ENCODE peak calls at places on chromosome 1, in nine cellular contexts. One of them, this sample, is unnamed.

GRCh38 chr1:153790282-153790995 is 15.2 kb downstream of the SLC27A3 start:
- DNase-seq in AG04450: peak
- DNase-seq in mesothelial cell of epicardium: peak
- DNase-seq in GM13976: no peak
- DNase-seq in cardiac muscle cell: peak
- DNase-seq in lung: peak
- DNase-seq in brain microvascular endothelial cell: peak
- DNase-seq in psoas muscle: peak
- DNase-seq in Calu3: no peak
- DNase-seq in this sample: no peak

GRCh38 chr1:206873603-206874188 is 8.3 kb downstream of the IL20 start:
- DNase-seq in AG04450: no peak
- DNase-seq in mesothelial cell of epicardium: no peak
- DNase-seq in GM13976: no peak
- DNase-seq in cardiac muscle cell: no peak
- DNase-seq in lung: no peak
- DNase-seq in brain microvascular endothelial cell: no peak
- DNase-seq in psoas muscle: no peak
- DNase-seq in Calu3: no peak
- DNase-seq in this sample: no peak

GRCh38 chr1:19620786-19621185 is 23.3 kb upstream of the NBL1 start:
- DNase-seq in AG04450: no peak
- DNase-seq in mesothelial cell of epicardium: no peak
- DNase-seq in GM13976: no peak
- DNase-seq in cardiac muscle cell: no peak
- DNase-seq in lung: no peak
- DNase-seq in brain microvascular endothelial cell: no peak
- DNase-seq in psoas muscle: no peak
- DNase-seq in Calu3: no peak
- DNase-seq in this sample: no peak

GRCh38 chr1:208430220-208430619 is 186.0 kb upstream of the PLXNA2 start:
- DNase-seq in AG04450: no peak
- DNase-seq in mesothelial cell of epicardium: no peak
- DNase-seq in GM13976: no peak
- DNase-seq in cardiac muscle cell: no peak
- DNase-seq in lung: no peak
- DNase-seq in brain microvascular endothelial cell: no peak
- DNase-seq in psoas muscle: no peak
- DNase-seq in Calu3: no peak
- DNase-seq in this sample: no peak

GRCh38 chr1:67540025-67540732 is 110.0 kb upstream of the SERBP1 start:
- DNase-seq in AG04450: no peak
- DNase-seq in mesothelial cell of epicardium: no peak
- DNase-seq in GM13976: no peak
- DNase-seq in cardiac muscle cell: no peak
- DNase-seq in lung: no peak
- DNase-seq in brain microvascular endothelial cell: no peak
- DNase-seq in psoas muscle: no peak
- DNase-seq in Calu3: no peak
- DNase-seq in this sample: no peak

GRCh38 chr1:165228676-165229075 is 127.8 kb downstream of the LMX1A start:
- DNase-seq in AG04450: no peak
- DNase-seq in mesothelial cell of epicardium: no peak
- DNase-seq in GM13976: no peak
- DNase-seq in cardiac muscle cell: peak
- DNase-seq in lung: no peak
- DNase-seq in brain microvascular endothelial cell: peak
- DNase-seq in psoas muscle: no peak
- DNase-seq in Calu3: no peak
- DNase-seq in this sample: no peak

GRCh38 chr1:203839081-203839480 is 22.3 kb upstream of the SNRPE start:
- DNase-seq in AG04450: peak
- DNase-seq in mesothelial cell of epicardium: no peak
- DNase-seq in GM13976: no peak
- DNase-seq in cardiac muscle cell: no peak
- DNase-seq in lung: no peak
- DNase-seq in brain microvascular endothelial cell: peak
- DNase-seq in psoas muscle: no peak
- DNase-seq in Calu3: no peak
- DNase-seq in this sample: no peak

GRCh38 chr1:59917026-59917784 is 9.4 kb downstream of the CYP2J2 start:
- DNase-seq in AG04450: no peak
- DNase-seq in mesothelial cell of epicardium: no peak
- DNase-seq in GM13976: no peak
- DNase-seq in cardiac muscle cell: no peak
- DNase-seq in lung: no peak
- DNase-seq in brain microvascular endothelial cell: no peak
- DNase-seq in psoas muscle: no peak
- DNase-seq in Calu3: no peak
- DNase-seq in this sample: no peak

GRCh38 chr1:21069549-21069948 is 107.1 kb downstream of the EIF4G3 start:
- DNase-seq in AG04450: peak
- DNase-seq in mesothelial cell of epicardium: no peak
- DNase-seq in GM13976: no peak
- DNase-seq in cardiac muscle cell: no peak
- DNase-seq in lung: no peak
- DNase-seq in brain microvascular endothelial cell: peak
- DNase-seq in psoas muscle: no peak
- DNase-seq in Calu3: no peak
- DNase-seq in this sample: no peak

GRCh38 chr1:21077085-21077484 is 99.6 kb downstream of the EIF4G3 start:
- DNase-seq in AG04450: no peak
- DNase-seq in mesothelial cell of epicardium: no peak
- DNase-seq in GM13976: no peak
- DNase-seq in cardiac muscle cell: no peak
- DNase-seq in lung: no peak
- DNase-seq in brain microvascular endothelial cell: peak
- DNase-seq in psoas muscle: peak
- DNase-seq in Calu3: no peak
- DNase-seq in this sample: no peak

GRCh38 chr1:21067551-21068227 is 109.0 kb downstream of the EIF4G3 start:
- DNase-seq in AG04450: no peak
- DNase-seq in mesothelial cell of epicardium: no peak
- DNase-seq in GM13976: no peak
- DNase-seq in cardiac muscle cell: no peak
- DNase-seq in lung: no peak
- DNase-seq in brain microvascular endothelial cell: no peak
- DNase-seq in psoas muscle: no peak
- DNase-seq in Calu3: no peak
- DNase-seq in this sample: no peak

GRCh38 chr1:21068937-21069336 is 107.8 kb downstream of the EIF4G3 start:
- DNase-seq in AG04450: no peak
- DNase-seq in mesothelial cell of epicardium: no peak
- DNase-seq in GM13976: no peak
- DNase-seq in cardiac muscle cell: no peak
- DNase-seq in lung: no peak
- DNase-seq in brain microvascular endothelial cell: no peak
- DNase-seq in psoas muscle: no peak
- DNase-seq in Calu3: no peak
- DNase-seq in this sample: no peak

GRCh38 chr1:21072721-21073120 is 104.0 kb downstream of the EIF4G3 start:
- DNase-seq in AG04450: no peak
- DNase-seq in mesothelial cell of epicardium: no peak
- DNase-seq in GM13976: no peak
- DNase-seq in cardiac muscle cell: no peak
- DNase-seq in lung: no peak
- DNase-seq in brain microvascular endothelial cell: peak
- DNase-seq in psoas muscle: no peak
- DNase-seq in Calu3: no peak
- DNase-seq in this sample: no peak
- TF ChIP-seq CTCF in AG04450: no peak
- TF ChIP-seq CTCF in mesothelial cell of epicardium: no peak
- TF ChIP-seq CTCF in GM13976: no peak
- TF ChIP-seq CTCF in cardiac muscle cell: no peak
- TF ChIP-seq CTCF in lung: no peak
- TF ChIP-seq CTCF in brain microvascular endothelial cell: no peak
- TF ChIP-seq CTCF in psoas muscle: no peak
- TF ChIP-seq CTCF in Calu3: no peak
- TF ChIP-seq CTCF in this sample: no peak

GRCh38 chr1:227219715-227220292 is 98.5 kb downstream of the CDC42BPA start:
- DNase-seq in AG04450: no peak
- DNase-seq in mesothelial cell of epicardium: no peak
- DNase-seq in GM13976: no peak
- DNase-seq in cardiac muscle cell: peak
- DNase-seq in lung: no peak
- DNase-seq in brain microvascular endothelial cell: no peak
- DNase-seq in psoas muscle: no peak
- DNase-seq in Calu3: no peak
- DNase-seq in this sample: no peak
- TF ChIP-seq CTCF in AG04450: no peak
- TF ChIP-seq CTCF in mesothelial cell of epicardium: no peak
- TF ChIP-seq CTCF in GM13976: no peak
- TF ChIP-seq CTCF in cardiac muscle cell: no peak
- TF ChIP-seq CTCF in lung: no peak
- TF ChIP-seq CTCF in brain microvascular endothelial cell: no peak
- TF ChIP-seq CTCF in psoas muscle: no peak
- TF ChIP-seq CTCF in Calu3: no peak
- TF ChIP-seq CTCF in this sample: no peak

GRCh38 chr1:39378377-39378776 is 113.1 kb upstream of the BMP8A start:
- DNase-seq in AG04450: no peak
- DNase-seq in mesothelial cell of epicardium: no peak
- DNase-seq in GM13976: no peak
- DNase-seq in cardiac muscle cell: peak
- DNase-seq in lung: no peak
- DNase-seq in brain microvascular endothelial cell: no peak
- DNase-seq in psoas muscle: no peak
- DNase-seq in Calu3: peak
- DNase-seq in this sample: no peak
- TF ChIP-seq CTCF in AG04450: peak
- TF ChIP-seq CTCF in mesothelial cell of epicardium: no peak
- TF ChIP-seq CTCF in GM13976: no peak
- TF ChIP-seq CTCF in cardiac muscle cell: peak
- TF ChIP-seq CTCF in lung: no peak
- TF ChIP-seq CTCF in brain microvascular endothelial cell: peak
- TF ChIP-seq CTCF in psoas muscle: no peak
- TF ChIP-seq CTCF in Calu3: peak
- TF ChIP-seq CTCF in this sample: no peak

GRCh38 chr1:158644479-158644878 is 39.4 kb downstream of the OR10Z1 start:
- DNase-seq in AG04450: no peak
- DNase-seq in mesothelial cell of epicardium: no peak
- DNase-seq in GM13976: no peak
- DNase-seq in cardiac muscle cell: no peak
- DNase-seq in lung: no peak
- DNase-seq in brain microvascular endothelial cell: no peak
- DNase-seq in psoas muscle: no peak
- DNase-seq in Calu3: no peak
- DNase-seq in this sample: no peak

GRCh38 chr1:158652721-158653334 is 33.7 kb downstream of the SPTA1 start:
- DNase-seq in AG04450: no peak
- DNase-seq in mesothelial cell of epicardium: no peak
- DNase-seq in GM13976: no peak
- DNase-seq in cardiac muscle cell: no peak
- DNase-seq in lung: no peak
- DNase-seq in brain microvascular endothelial cell: no peak
- DNase-seq in psoas muscle: no peak
- DNase-seq in Calu3: no peak
- DNase-seq in this sample: no peak

GRCh38 chr1:158646465-158646864 is 40.0 kb downstream of the SPTA1 start:
- DNase-seq in AG04450: no peak
- DNase-seq in mesothelial cell of epicardium: no peak
- DNase-seq in GM13976: no peak
- DNase-seq in cardiac muscle cell: no peak
- DNase-seq in lung: no peak
- DNase-seq in brain microvascular endothelial cell: no peak
- DNase-seq in psoas muscle: no peak
- DNase-seq in Calu3: no peak
- DNase-seq in this sample: no peak

GRCh38 chr1:158654079-158654478 is 32.4 kb downstream of the SPTA1 start:
- DNase-seq in AG04450: no peak
- DNase-seq in mesothelial cell of epicardium: no peak
- DNase-seq in GM13976: no peak
- DNase-seq in cardiac muscle cell: no peak
- DNase-seq in lung: no peak
- DNase-seq in brain microvascular endothelial cell: no peak
- DNase-seq in psoas muscle: no peak
- DNase-seq in Calu3: no peak
- DNase-seq in this sample: no peak

GRCh38 chr1:158649052-158649451 is 37.5 kb downstream of the SPTA1 start:
- DNase-seq in AG04450: no peak
- DNase-seq in mesothelial cell of epicardium: no peak
- DNase-seq in GM13976: no peak
- DNase-seq in cardiac muscle cell: no peak
- DNase-seq in lung: no peak
- DNase-seq in brain microvascular endothelial cell: no peak
- DNase-seq in psoas muscle: no peak
- DNase-seq in Calu3: no peak
- DNase-seq in this sample: no peak
- TF ChIP-seq CTCF in AG04450: no peak
- TF ChIP-seq CTCF in mesothelial cell of epicardium: no peak
- TF ChIP-seq CTCF in GM13976: no peak
- TF ChIP-seq CTCF in cardiac muscle cell: no peak
- TF ChIP-seq CTCF in lung: no peak
- TF ChIP-seq CTCF in brain microvascular endothelial cell: no peak
- TF ChIP-seq CTCF in psoas muscle: no peak
- TF ChIP-seq CTCF in Calu3: no peak
- TF ChIP-seq CTCF in this sample: no peak

GRCh38 chr1:28862571-28863403 is 50.8 kb downstream of the OPRD1 start:
- DNase-seq in AG04450: no peak
- DNase-seq in mesothelial cell of epicardium: no peak
- DNase-seq in GM13976: no peak
- DNase-seq in cardiac muscle cell: no peak
- DNase-seq in lung: no peak
- DNase-seq in brain microvascular endothelial cell: no peak
- DNase-seq in psoas muscle: no peak
- DNase-seq in Calu3: no peak
- DNase-seq in this sample: no peak

GRCh38 chr1:28865997-28866650 is 48.2 kb upstream of the EPB41 start:
- DNase-seq in AG04450: no peak
- DNase-seq in mesothelial cell of epicardium: no peak
- DNase-seq in GM13976: no peak
- DNase-seq in cardiac muscle cell: no peak
- DNase-seq in lung: no peak
- DNase-seq in brain microvascular endothelial cell: no peak
- DNase-seq in psoas muscle: no peak
- DNase-seq in Calu3: no peak
- DNase-seq in this sample: no peak

GRCh38 chr1:28867850-28868249 is 46.5 kb upstream of the EPB41 start:
- DNase-seq in AG04450: no peak
- DNase-seq in mesothelial cell of epicardium: no peak
- DNase-seq in GM13976: no peak
- DNase-seq in cardiac muscle cell: no peak
- DNase-seq in lung: no peak
- DNase-seq in brain microvascular endothelial cell: no peak
- DNase-seq in psoas muscle: no peak
- DNase-seq in Calu3: no peak
- DNase-seq in this sample: no peak

GRCh38 chr1:28860332-28861073 is 48.5 kb downstream of the OPRD1 start:
- DNase-seq in AG04450: no peak
- DNase-seq in mesothelial cell of epicardium: no peak
- DNase-seq in GM13976: no peak
- DNase-seq in cardiac muscle cell: no peak
- DNase-seq in lung: no peak
- DNase-seq in brain microvascular endothelial cell: peak
- DNase-seq in psoas muscle: no peak
- DNase-seq in Calu3: peak
- DNase-seq in this sample: no peak

GRCh38 chr1:28864695-28865094 is 49.7 kb upstream of the EPB41 start:
- DNase-seq in AG04450: no peak
- DNase-seq in mesothelial cell of epicardium: no peak
- DNase-seq in GM13976: no peak
- DNase-seq in cardiac muscle cell: no peak
- DNase-seq in lung: no peak
- DNase-seq in brain microvascular endothelial cell: no peak
- DNase-seq in psoas muscle: no peak
- DNase-seq in Calu3: no peak
- DNase-seq in this sample: no peak
- TF ChIP-seq CTCF in AG04450: no peak
- TF ChIP-seq CTCF in mesothelial cell of epicardium: no peak
- TF ChIP-seq CTCF in GM13976: no peak
- TF ChIP-seq CTCF in cardiac muscle cell: no peak
- TF ChIP-seq CTCF in lung: no peak
- TF ChIP-seq CTCF in brain microvascular endothelial cell: no peak
- TF ChIP-seq CTCF in psoas muscle: no peak
- TF ChIP-seq CTCF in Calu3: no peak
- TF ChIP-seq CTCF in this sample: no peak

This sample was measured in natural killer cell.